ENCODE peak calls at places on chromosomes 6 and 20, in eight cellular contexts. S is A549, O is AG04450, Z is upper lobe of left lung, T is GM06990, B is right lobe of liver, L is thoracic aorta, Q is AG09309. V is an unnamed sample.

GRCh38 chr6:7624781-7625710 is 35.0 kb downstream of the SNRNP48 start:
- DNase-seq in S (no peak), O (no peak), Z (no peak), T (no peak), B (no peak), L (no peak), Q (no peak), V (no peak)

GRCh38 chr6:137685798-137686197 is 181.3 kb upstream of the TNFAIP3 start:
- DNase-seq in S (no peak), O (no peak), Z (no peak), T (no peak), B (no peak), L (no peak), Q (no peak), V (no peak)

GRCh38 chr6:79636673-79637072 is 5.5 kb downstream of the SH3BGRL2 start:
- DNase-seq in S (no peak), O (no peak), Z (no peak), T (no peak), B (no peak), L (no peak), Q (no peak), V (no peak)

GRCh38 chr20:53828673-53829085 is 235.0 kb upstream of the ZNF217 start:
- DNase-seq in S (peak), O (peak), Z (no peak), T (no peak), B (no peak), L (no peak), Q (peak), V (peak)

GRCh38 chr20:51366155-51366886 is 176.2 kb downstream of the NFATC2 start:
- DNase-seq in S (peak), O (peak), Z (no peak), T (no peak), B (no peak), L (peak), Q (peak), V (peak)

GRCh38 chr6:170010665-170011232 is 259.3 kb downstream of the ERMARD start:
- DNase-seq in S (no peak), O (no peak), Z (peak), T (no peak), B (no peak), L (no peak), Q (no peak), V (no peak)

GRCh38 chr6:98787401-98787800 is 47.0 kb upstream of the POU3F2 start:
- DNase-seq in S (no peak), O (no peak), Z (no peak), T (no peak), B (no peak), L (no peak), Q (no peak), V (no peak)

GRCh38 chr6:166619912-166620311 is 7.1 kb downstream of the RPS6KA2 start:
- DNase-seq in S (no peak), O (peak), Z (no peak), T (no peak), B (no peak), L (no peak), Q (peak), V (peak)

GRCh38 chr6:22082278-22082677 is 214.6 kb downstream of the PRL start:
- DNase-seq in S (peak), O (no peak), Z (no peak), T (no peak), B (no peak), L (no peak), Q (peak), V (no peak)

GRCh38 chr6:167663784-167664432 is 162.8 kb upstream of the AFDN start:
- DNase-seq in S (no peak), O (no peak), Z (peak), T (no peak), B (no peak), L (no peak), Q (no peak), V (no peak)

GRCh38 chr6:113903666-113904330 is 46.7 kb downstream of the MARCKS start:
- DNase-seq in S (no peak), O (no peak), Z (no peak), T (no peak), B (peak), L (no peak), Q (peak), V (no peak)

GRCh38 chr6:44731485-44732095 is 344.1 kb downstream of the CDC5L start:
- DNase-seq in S (no peak), O (no peak), Z (no peak), T (no peak), B (no peak), L (no peak), Q (no peak), V (no peak)

GRCh38 chr6:37150314-37150713 is 19.6 kb upstream of the PIM1 start:
- DNase-seq in S (no peak), O (no peak), Z (no peak), T (no peak), B (no peak), L (no peak), Q (no peak), V (no peak)

GRCh38 chr6:31737315-31738047 is 1.2 kb upstream of the CLIC1 start:
- DNase-seq in S (peak), O (no peak), Z (no peak), T (no peak), B (no peak), L (no peak), Q (no peak), V (no peak)

GRCh38 chr6:91633374-91634184 is 1046.7 kb upstream of the MAP3K7 start:
- DNase-seq in S (no peak), O (no peak), Z (no peak), T (peak), B (no peak), L (no peak), Q (no peak), V (no peak)

GRCh38 chr6:163490826-163491577 is 76.5 kb downstream of the QKI start:
- DNase-seq in S (peak), O (peak), Z (no peak), T (no peak), B (peak), L (peak), Q (no peak), V (no peak)

GRCh38 chr20:7773511-7773910 is 166.7 kb downstream of the HAO1 start:
- DNase-seq in S (no peak), O (no peak), Z (no peak), T (no peak), B (no peak), L (no peak), Q (no peak), V (no peak)

GRCh38 chr6:90131614-90132423 is 164.8 kb downstream of the BACH2 start:
- DNase-seq in S (no peak), O (peak), Z (no peak), T (no peak), B (no peak), L (no peak), Q (peak), V (peak)

GRCh38 chr6:45677381-45677992 is 299.8 kb upstream of the SUPT3H start:
- DNase-seq in S (no peak), O (no peak), Z (no peak), T (peak), B (no peak), L (no peak), Q (no peak), V (no peak)

GRCh38 chr20:63501818-63502670 is 3.2 kb upstream of the EEF1A2 start:
- DNase-seq in S (no peak), O (no peak), Z (peak), T (no peak), B (no peak), L (no peak), Q (no peak), V (no peak)

GRCh38 chr6:111566873-111567517 is 38.7 kb downstream of the TRAF3IP2 start:
- DNase-seq in S (no peak), O (no peak), Z (peak), T (no peak), B (no peak), L (no peak), Q (no peak), V (no peak)

GRCh38 chr20:37420610-37421009 is 74.7 kb downstream of the SRC start:
- DNase-seq in S (no peak), O (no peak), Z (no peak), T (no peak), B (no peak), L (no peak), Q (no peak), V (no peak)

GRCh38 chr20:50969912-50970311 is 11.3 kb downstream of the MOCS3 start:
- DNase-seq in S (no peak), O (no peak), Z (no peak), T (no peak), B (no peak), L (no peak), Q (no peak), V (no peak)

GRCh38 chr6:143575840-143576498 is 64.4 kb upstream of the FUCA2 start:
- DNase-seq in S (no peak), O (no peak), Z (no peak), T (no peak), B (no peak), L (no peak), Q (no peak), V (no peak)

GRCh38 chr20:56551571-56551970 is 18.5 kb downstream of the FAM209B start:
- DNase-seq in S (no peak), O (no peak), Z (no peak), T (no peak), B (no peak), L (no peak), Q (no peak), V (no peak)

GRCh38 chr6:166659581-166659980 is 32.5 kb upstream of the RPS6KA2 start:
- DNase-seq in S (no peak), O (no peak), Z (no peak), T (no peak), B (no peak), L (no peak), Q (no peak), V (no peak)

GRCh38 chr6:1162367-1163275 is 149.3 kb upstream of the FOXQ1 start:
- DNase-seq in S (no peak), O (no peak), Z (no peak), T (no peak), B (no peak), L (no peak), Q (no peak), V (no peak)

GRCh38 chr6:136921521-136921935 is 573 bp upstream of the SLC35D3 start:
- DNase-seq in S (no peak), O (no peak), Z (peak), T (no peak), B (peak), L (no peak), Q (no peak), V (no peak)

GRCh38 chr6:73579851-73580246 is 59.0 kb upstream of the EEF1A1 start:
- DNase-seq in S (peak), O (peak), Z (no peak), T (no peak), B (no peak), L (no peak), Q (peak), V (peak)

GRCh38 chr6:56851541-56852248 is 103.2 kb upstream of the BEND6 start:
- DNase-seq in S (peak), O (peak), Z (no peak), T (peak), B (no peak), L (no peak), Q (peak), V (peak)

GRCh38 chr6:169965657-169966311 is 214.4 kb downstream of the ERMARD start:
- DNase-seq in S (no peak), O (no peak), Z (peak), T (no peak), B (no peak), L (no peak), Q (no peak), V (no peak)

GRCh38 chr6:135251964-135252429 is 70.9 kb downstream of the MYB start:
- DNase-seq in S (no peak), O (no peak), Z (no peak), T (no peak), B (no peak), L (no peak), Q (no peak), V (no peak)

GRCh38 chr6:18215436-18215835 is 48.9 kb downstream of the DEK start:
- DNase-seq in S (no peak), O (no peak), Z (no peak), T (no peak), B (no peak), L (no peak), Q (no peak), V (no peak)

GRCh38 chr6:170245233-170245992 is 45.5 kb downstream of the DLL1 start:
- DNase-seq in S (no peak), O (no peak), Z (no peak), T (no peak), B (no peak), L (no peak), Q (no peak), V (no peak)

GRCh38 chr20:1632228-1632577 is 12.4 kb upstream of the SIRPB1 start:
- DNase-seq in S (no peak), O (no peak), Z (no peak), T (no peak), B (no peak), L (no peak), Q (no peak), V (no peak)

GRCh38 chr20:940926-941325 is 24.8 kb upstream of the ANGPT4 start:
- DNase-seq in S (no peak), O (no peak), Z (no peak), T (no peak), B (no peak), L (no peak), Q (no peak), V (no peak)

GRCh38 chr20:17568972-17569471 is 853 bp upstream of the DSTN start:
- DNase-seq in S (peak), O (peak), Z (peak), T (peak), B (peak), L (peak), Q (peak), V (peak)

DNA sequence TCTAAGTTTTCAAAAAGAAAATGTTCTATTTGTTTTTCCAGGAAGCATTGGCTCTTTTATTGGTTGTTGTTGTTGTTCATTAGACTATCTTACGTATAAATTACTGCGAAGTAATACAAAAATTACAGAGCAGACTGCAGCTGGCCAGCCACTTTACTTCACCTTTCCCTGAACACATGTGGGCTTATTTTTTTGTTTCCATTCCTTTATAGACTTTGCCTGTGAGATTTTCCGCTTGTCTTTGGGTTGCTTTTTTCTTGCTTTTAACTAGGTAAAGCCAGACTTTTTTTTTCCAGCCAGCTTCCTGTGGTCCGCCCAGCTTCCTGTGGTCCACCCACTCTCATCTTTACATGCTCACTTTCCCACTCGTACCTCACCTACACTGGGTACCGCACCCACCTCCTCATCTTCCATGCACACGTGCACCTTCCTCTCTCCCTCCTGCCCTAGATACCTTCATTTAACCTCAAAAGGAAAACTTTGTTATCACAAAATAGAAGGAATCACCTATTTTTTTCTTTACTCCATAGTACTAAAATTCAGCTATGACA is 79.0 kb downstream of the IPCEF1 start:
- DNase-seq in S (no peak), O (no peak), Z (no peak), T (no peak), B (no peak), L (no peak), Q (no peak), V (no peak)
- H3K4me3 ChIP-seq in S (peak), O (no peak), Z (no peak), T (no peak), B (no peak), L (peak), Q (peak), V (no peak)

DNA sequence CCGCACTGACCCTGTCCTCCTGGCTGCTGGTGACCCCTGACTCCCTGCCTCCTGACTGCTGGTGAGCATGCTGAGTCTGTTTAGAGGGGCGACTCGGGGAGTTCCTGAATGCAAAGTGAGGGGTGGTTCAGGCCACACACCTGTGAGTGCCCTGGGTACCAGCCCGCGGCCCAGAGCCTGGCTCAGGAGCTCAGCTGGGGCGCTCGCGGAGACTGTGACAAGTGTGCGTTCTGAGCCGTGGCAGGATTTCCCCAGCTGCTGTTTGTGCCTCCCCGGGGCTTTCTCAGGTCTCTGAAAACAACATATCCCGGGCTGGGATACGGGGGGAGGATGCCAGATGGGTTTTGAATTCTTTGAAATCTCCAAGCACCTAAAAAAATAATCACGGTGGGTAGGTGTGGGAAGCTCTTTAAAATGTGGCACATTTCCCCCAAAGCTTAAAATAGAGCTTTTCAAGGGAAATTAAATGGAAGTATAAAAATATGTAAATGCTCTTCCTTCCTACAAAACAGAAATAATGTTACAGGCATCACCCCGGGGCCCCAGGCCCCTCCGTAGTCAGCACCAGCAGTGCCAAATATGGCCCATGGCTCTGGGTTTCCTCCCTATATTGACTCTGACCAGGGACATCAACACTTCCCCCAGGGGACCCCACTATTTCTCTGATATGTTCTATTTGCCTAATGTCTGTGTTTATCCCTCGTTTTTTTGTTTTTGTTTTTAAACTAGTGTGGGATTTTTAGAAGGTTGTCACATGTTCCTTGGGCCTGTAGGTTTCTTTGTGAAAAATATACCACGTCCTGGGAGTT is 49.9 kb upstream of the TAGAP start:
- DNase-seq in S (no peak), O (no peak), Z (peak), T (peak), B (no peak), L (no peak), Q (no peak), V (no peak)
- H3K4me3 ChIP-seq in S (no peak), O (no peak), Z (no peak), T (no peak), B (no peak), L (no peak), Q (no peak), V (no peak)

GRCh38 chr6:13767121-13767794 is 47.1 kb downstream of the MCUR1 start:
- DNase-seq in S (no peak), O (no peak), Z (no peak), T (no peak), B (peak), L (no peak), Q (no peak), V (no peak)

GRCh38 chr6:13763740-13764381 is 50.5 kb downstream of the MCUR1 start:
- DNase-seq in S (no peak), O (no peak), Z (no peak), T (peak), B (no peak), L (no peak), Q (no peak), V (no peak)

GRCh38 chr6:13764996-13765395 is 49.4 kb downstream of the MCUR1 start:
- DNase-seq in S (no peak), O (no peak), Z (no peak), T (no peak), B (no peak), L (no peak), Q (no peak), V (no peak)

GRCh38 chr6:13766201-13766634 is 48.1 kb downstream of the MCUR1 start:
- DNase-seq in S (no peak), O (no peak), Z (no peak), T (no peak), B (no peak), L (no peak), Q (peak), V (no peak)

GRCh38 chr6:13765570-13765969 is 48.8 kb downstream of the MCUR1 start:
- DNase-seq in S (no peak), O (no peak), Z (no peak), T (no peak), B (no peak), L (no peak), Q (no peak), V (no peak)
- H3K4me3 ChIP-seq in S (no peak), O (no peak), Z (no peak), T (no peak), B (no peak), L (no peak), Q (no peak), V (no peak)

DNA sequence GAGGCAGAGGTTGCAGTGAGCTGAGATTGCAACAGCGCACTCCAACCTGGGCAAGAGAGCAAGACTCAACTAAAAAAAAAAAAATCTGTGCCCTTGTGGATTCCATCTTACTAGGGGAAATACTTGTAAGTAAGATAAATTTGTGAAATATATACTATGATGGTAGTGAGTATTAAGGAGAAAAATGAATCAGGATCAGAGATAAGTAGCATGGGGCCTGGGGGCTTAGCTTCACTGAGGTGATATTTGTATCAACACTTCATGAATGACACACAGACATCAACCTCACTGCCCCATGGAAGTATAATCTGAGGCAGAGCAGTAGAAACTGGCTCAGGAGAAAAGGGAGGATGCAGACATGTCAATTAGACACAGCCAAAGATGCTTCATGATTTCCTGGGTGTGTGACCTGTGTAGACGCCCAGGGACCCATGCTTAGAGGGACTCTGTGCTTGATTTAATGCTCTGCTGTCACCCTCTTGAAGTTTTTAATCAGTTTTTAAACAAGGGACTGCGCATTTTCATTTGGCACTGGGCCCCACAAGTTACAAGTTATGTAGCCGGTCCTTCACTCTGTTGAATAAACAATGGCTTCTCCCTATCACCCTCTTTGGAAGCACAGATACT is 41.9 kb downstream of the PCNA start:
- DNase-seq in S (no peak), O (no peak), Z (no peak), T (no peak), B (no peak), L (no peak), Q (no peak), V (no peak)
- H3K4me3 ChIP-seq in S (no peak), O (no peak), Z (peak), T (no peak), B (no peak), L (peak), Q (no peak), V (no peak)

GRCh38 chr6:3022765-3023662 is 23.3 kb downstream of the NQO2 start:
- DNase-seq in S (peak), O (no peak), Z (peak), T (peak), B (no peak), L (no peak), Q (no peak), V (no peak)
- H3K4me3 ChIP-seq in S (peak), O (no peak), Z (peak), T (peak), B (peak), L (peak), Q (peak), V (peak)

DNA sequence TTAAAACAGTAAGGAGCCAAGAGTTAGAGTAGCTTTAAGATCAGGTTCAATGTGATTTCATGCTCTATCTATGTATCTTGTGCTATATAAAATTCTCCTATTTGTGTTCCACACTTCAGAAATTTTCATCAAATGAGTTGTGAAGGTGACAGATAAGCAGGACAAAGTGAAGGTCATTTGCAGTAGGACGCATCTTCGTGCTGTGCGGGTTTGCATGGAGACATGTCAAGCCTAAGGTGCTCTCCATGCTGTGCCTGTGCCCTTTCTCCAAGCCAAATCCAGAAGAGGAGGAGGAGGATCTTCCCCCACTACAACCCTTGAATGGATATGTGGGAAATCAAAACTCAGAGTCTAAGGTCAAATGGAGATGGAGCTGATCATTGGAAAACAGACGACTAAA is 147.3 kb upstream of the NEDD9 start:
- DNase-seq in S (no peak), O (no peak), Z (no peak), T (no peak), B (no peak), L (no peak), Q (no peak), V (no peak)
- H3K4me3 ChIP-seq in S (no peak), O (no peak), Z (no peak), T (peak), B (no peak), L (no peak), Q (no peak), V (no peak)

V was measured in HFF-Myc.